ENCODE peak calls at places on chromosomes 5 and 9, in nine cellular contexts. O is GM23248, F is neural progenitor cell, D is HCT116, W is OCI-LY7, G is hepatocyte, U is PC-3, L is SK-N-SH, I is GM23338. X is an unnamed sample.

GRCh38 chr5:65876496-65876895 is 49.9 kb upstream of the ERBIN start:
- DNase-seq in D (no peak), U (no peak), I (no peak), O (peak; percentile 50), F (no peak), G (no peak), W (no peak), L (no peak), X (no peak)

GRCh38 chr5:80216753-80217596 is 38.9 kb downstream of the SERINC5 start:
- DNase-seq in F (peak; percentile 31), I (no peak), D (no peak), L (no peak), O (peak; percentile 53), G (no peak), U (no peak), W (no peak), X (no peak)

GRCh38 chr5:143248822-143249579 is 154.5 kb downstream of the NR3C1 start:
- DNase-seq in L (no peak), F (no peak), U (peak; percentile 78), W (no peak), D (no peak), I (no peak), O (peak; percentile 90), G (peak; percentile 70), X (no peak)

GRCh38 chr5:158802941-158803341 is 296.8 kb downstream of the EBF1 start:
- DNase-seq in U (no peak), O (peak; percentile 69), F (no peak), W (no peak), D (no peak), L (no peak), I (no peak), G (no peak), X (no peak)

GRCh38 chr9:35856882-35857281 is 13.3 kb downstream of the OR13J1 start:
- DNase-seq in I (no peak), G (peak; percentile 2), D (no peak), L (no peak), O (no peak), F (no peak), U (no peak), W (no peak), X (no peak)

GRCh38 chr5:147685991-147686390 is 96.5 kb downstream of the JAKMIP2 start:
- DNase-seq in D (no peak), G (no peak), F (no peak), U (peak; percentile 87), I (no peak), L (no peak), O (peak; percentile 19), W (no peak), X (no peak)

GRCh38 chr5:122901346-122901745 is 55.9 kb downstream of the SNX24 start:
- DNase-seq in D (no peak), L (no peak), U (no peak), F (no peak), G (no peak), I (no peak), O (no peak), W (no peak), X (no peak)

GRCh38 chr9:14352549-14352948 is 38.6 kb upstream of the NFIB start:
- DNase-seq in O (no peak), D (no peak), U (no peak), G (no peak), F (no peak), L (peak; percentile 49), W (no peak), I (no peak), X (no peak)

GRCh38 chr5:119451561-119451960 is 736 bp upstream of the HSD17B4 start:
- DNase-seq in W (peak; percentile 17), I (peak; percentile 57), D (no peak), F (no peak), O (no peak), U (no peak), L (no peak), G (no peak), X (no peak)

GRCh38 chr9:27924502-27924901 is 351.2 kb upstream of the C9orf72 start:
- DNase-seq in D (no peak), F (no peak), U (peak; percentile 13), G (no peak), O (no peak), L (no peak), W (no peak), I (no peak), X (no peak)

DNA sequence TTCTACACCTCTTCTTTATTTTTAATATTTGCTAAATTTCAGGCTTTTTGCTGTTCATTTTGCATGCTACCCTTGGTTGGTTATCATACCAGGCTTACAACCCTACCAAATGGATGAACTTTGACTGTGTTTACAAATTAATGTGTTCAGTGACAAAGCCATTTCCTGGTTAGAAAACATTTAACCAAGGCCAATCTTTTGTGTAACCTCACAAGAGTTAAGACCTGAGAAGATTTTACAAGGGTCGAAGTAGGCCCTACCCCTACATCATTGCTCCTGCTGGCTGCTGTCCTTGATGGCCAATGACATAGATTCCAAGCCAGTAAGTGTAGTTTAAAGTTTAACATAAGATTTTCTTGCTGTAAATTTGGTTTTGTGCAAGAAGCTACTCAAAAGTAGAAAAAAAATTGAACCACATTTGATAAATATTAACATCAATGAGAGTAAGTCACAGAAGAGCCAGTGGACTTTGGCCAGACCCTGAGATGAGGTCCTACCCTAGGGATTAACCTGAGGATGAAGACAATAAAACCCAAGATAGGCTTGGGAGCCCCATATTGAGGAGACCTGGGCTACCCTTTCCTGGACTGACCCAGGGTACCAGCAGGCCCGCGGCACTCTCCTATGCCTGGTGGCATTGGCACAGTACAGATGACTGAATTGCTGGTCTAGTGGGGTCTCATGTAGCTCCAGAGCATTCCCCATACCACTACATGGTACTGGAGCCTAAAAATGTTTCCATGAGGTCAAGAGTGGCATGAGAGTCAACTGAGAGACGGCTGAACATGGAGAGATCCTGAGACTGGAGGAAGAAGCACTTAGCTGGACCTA is 8.3 kb downstream of the C1QTNF3 start:
- DNase-seq in O (no peak), I (no peak), L (no peak), D (no peak), W (no peak), G (no peak), U (no peak), F (no peak), X (no peak)
- TF ChIP-seq EZH2phosphoT487 in O (no peak), I (no peak), L (no peak), D (no peak), W (no peak), G (no peak), U (no peak), F (no peak), X (no peak)

DNA sequence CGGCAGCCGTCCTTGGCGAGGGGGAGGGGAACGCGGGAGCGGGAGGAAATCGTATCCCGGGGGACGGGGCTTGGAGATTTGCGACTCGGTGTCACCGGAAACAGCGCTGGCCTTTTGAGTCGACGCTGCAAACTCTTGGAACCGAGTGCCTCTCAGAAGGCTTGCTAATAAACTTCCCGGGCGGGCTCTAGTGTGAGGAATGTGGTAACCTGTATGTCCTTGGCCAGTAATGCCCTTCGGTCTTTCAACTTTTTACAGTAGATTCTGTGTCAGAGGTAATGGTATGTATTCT is 82.7 kb downstream of the PTPDC1 start:
- DNase-seq in L (no peak), G (no peak), U (no peak), D (no peak), W (no peak), F (peak; percentile 87), O (peak; percentile 89), I (peak; percentile 94), X (no peak)
- TF ChIP-seq EZH2phosphoT487 in L (no peak), G (no peak), U (no peak), D (no peak), W (no peak), F (no peak), O (no peak), I (no peak), X (no peak)

DNA sequence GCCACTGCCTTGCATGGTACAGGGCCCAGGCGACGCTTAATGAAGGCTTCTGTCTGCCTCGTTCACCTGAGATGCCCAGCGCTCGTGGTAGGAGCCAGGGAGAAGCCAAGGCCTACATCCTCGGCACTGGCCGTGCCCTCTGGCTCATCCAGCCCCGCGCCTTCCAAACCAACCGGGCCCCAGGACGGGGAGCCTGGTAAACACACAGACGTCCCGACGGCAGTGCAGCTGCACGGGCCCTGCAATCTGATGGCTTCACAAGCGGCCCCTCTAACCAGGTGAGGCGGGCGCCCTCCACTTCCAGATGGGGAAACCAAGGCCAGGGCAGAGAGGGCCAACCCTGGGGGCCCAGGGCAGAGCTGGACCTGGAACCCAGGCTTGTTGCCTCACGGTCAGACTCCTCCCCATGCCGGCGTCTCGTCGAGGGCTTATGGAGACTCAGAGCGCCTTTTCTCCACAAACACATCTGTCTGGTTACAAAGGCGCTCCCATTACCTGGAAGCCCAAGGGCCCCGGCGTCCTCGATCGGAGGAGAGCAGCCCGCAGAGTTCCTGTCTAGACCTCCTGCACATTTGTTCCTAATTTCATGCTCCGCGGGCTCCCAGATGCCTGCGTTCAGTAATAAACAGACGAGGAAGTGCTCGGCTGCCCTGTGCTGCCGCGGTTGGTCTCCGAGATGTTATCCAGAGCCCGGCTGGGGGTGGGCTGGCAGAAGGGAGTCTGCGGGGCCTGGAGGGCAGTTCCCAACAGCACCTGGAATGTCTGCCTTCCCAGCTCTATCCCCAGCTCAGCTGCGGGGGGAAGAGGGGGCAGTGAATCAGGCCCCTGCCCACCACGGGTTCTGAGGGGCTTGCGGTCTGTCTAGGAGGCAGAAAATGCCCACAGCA is 23.5 kb downstream of the FAM163B start:
- DNase-seq in I (peak; percentile 35), U (no peak), W (peak; percentile 65), F (peak; percentile 37), G (no peak), O (no peak), L (peak; percentile 93), D (no peak), X (no peak)
- TF ChIP-seq EZH2phosphoT487 in I (no peak), U (no peak), W (no peak), F (no peak), G (no peak), O (no peak), L (no peak), D (no peak), X (no peak)

GRCh38 chr5:37212096-37212495 is 37.1 kb downstream of the CPLANE1 start:
- DNase-seq in W (no peak), F (no peak), L (no peak), U (peak; percentile 11), D (no peak), G (no peak), I (peak; percentile 20), O (no peak), X (no peak)

GRCh38 chr5:37222181-37222580 is 27.0 kb downstream of the CPLANE1 start:
- DNase-seq in I (no peak), G (no peak), U (no peak), D (no peak), F (no peak), O (no peak), W (no peak), L (no peak), X (no peak)

GRCh38 chr5:37214550-37214949 is 34.6 kb downstream of the CPLANE1 start:
- DNase-seq in O (no peak), D (no peak), L (no peak), W (peak; percentile 12), G (peak; percentile 19), U (no peak), I (no peak), F (no peak), X (no peak)

DNA sequence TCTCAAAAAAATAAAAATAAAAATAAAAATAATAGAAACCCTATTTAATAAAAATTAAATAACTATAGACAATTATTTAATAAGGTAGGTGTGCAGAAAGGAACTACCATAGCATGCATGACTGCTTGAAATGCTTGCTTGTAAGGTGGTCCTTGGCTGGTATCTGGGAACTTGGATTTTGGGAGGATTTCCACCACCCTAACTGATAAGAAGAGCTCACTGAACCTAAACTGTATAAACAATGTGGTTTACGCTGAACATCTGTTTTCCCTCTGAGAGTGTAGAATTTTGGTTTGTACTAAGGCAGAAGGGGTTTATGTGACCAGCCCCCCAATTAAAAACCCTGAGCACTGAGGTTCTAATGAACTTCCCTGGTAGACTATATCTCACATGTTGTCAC is 31.2 kb downstream of the CPLANE1 start:
- DNase-seq in I (no peak), D (no peak), L (no peak), W (no peak), U (no peak), O (no peak), F (no peak), G (no peak), X (no peak)
- TF ChIP-seq EZH2phosphoT487 in I (no peak), D (no peak), L (no peak), W (no peak), U (no peak), O (no peak), F (no peak), G (no peak), X (no peak)

X was measured in MM.1S.